ENCODE peak calls at places on chromosomes 11 and 22, in four cellular contexts. U, C, T and E are unnamed samples.
A peak's percentile ranks its signal among the peaks of the same experiment; 100 is the strongest.

GRCh38 chr11:29135504-29135903 is 881.3 kb downstream of the KCNA4 start:
- DNase-seq in U (no peak), C (peak; percentile 80), T (no peak), E (no peak)

GRCh38 chr11:10931761-10932700 is 74.2 kb upstream of the ZBED5 start:
- DNase-seq in U (no peak), C (no peak), T (no peak), E (no peak)

GRCh38 chr22:25822344-25822743 is 80.4 kb downstream of the MYO18B start:
- DNase-seq in U (no peak), C (no peak), T (no peak), E (no peak)

GRCh38 chr11:26698224-26698623 is 23.6 kb downstream of the SLC5A12 start:
- DNase-seq in U (no peak), C (no peak), T (no peak), E (no peak)

GRCh38 chr22:36725366-36726006 is 21.9 kb upstream of the CACNG2 start:
- DNase-seq in U (no peak), C (no peak), T (no peak), E (no peak)

GRCh38 chr11:69170704-69171103 is 15.0 kb downstream of the SMIM38 start:
- DNase-seq in U (no peak), C (no peak), T (no peak), E (no peak)

GRCh38 chr11:32224580-32224979 is 133.7 kb downstream of the RCN1 start:
- DNase-seq in U (no peak), C (no peak), T (no peak), E (no peak)

GRCh38 chr11:91164452-91164822 is 941.6 kb upstream of the CHORDC1 start:
- DNase-seq in U (no peak), C (no peak), T (no peak), E (no peak)

GRCh38 chr11:10385696-10386095 is 69.4 kb upstream of the AMPD3 start:
- DNase-seq in U (peak; percentile 34), C (peak; percentile 49), T (no peak), E (no peak)

GRCh38 chr11:31844351-31844750 is 33.2 kb upstream of the PAX6 start:
- DNase-seq in U (no peak), C (no peak), T (no peak), E (no peak)

GRCh38 chr22:20552450-20552894 is 45.1 kb downstream of the MED15 start:
- DNase-seq in U (peak; percentile 78), C (peak; percentile 42), T (peak; percentile 83), E (peak; percentile 54)

GRCh38 chr22:19056951-19057401 is 65.2 kb downstream of the DGCR2 start:
- DNase-seq in U (no peak), C (no peak), T (no peak), E (no peak)

GRCh38 chr11:68118753-68119448 is 2.3 kb downstream of the CHKA start:
- DNase-seq in U (no peak), C (peak; percentile 38), T (no peak), E (no peak)

GRCh38 chr22:24583972-24584790 is 8.7 kb downstream of the LRRC75B start:
- DNase-seq in U (no peak), C (no peak), T (no peak), E (no peak)

GRCh38 chr11:84249344-84250135 is 963.4 kb upstream of the CCDC90B start:
- DNase-seq in U (no peak), C (no peak), T (no peak), E (no peak)

GRCh38 chr11:120807414-120808150 is 216.3 kb upstream of the TBCEL start:
- DNase-seq in U (no peak), C (peak; percentile 95), T (no peak), E (no peak)

GRCh38 chr22:48138855-48139254 is 1376.4 kb downstream of the TBC1D22A start:
- DNase-seq in U (no peak), C (no peak), T (no peak), E (no peak)

GRCh38 chr11:67452141-67452952 is at the start of gene GPR152:
- DNase-seq in U (no peak), C (no peak), T (no peak), E (no peak)

GRCh38 chr11:88355887-88356286 is 18.4 kb upstream of the CTSC start:
- DNase-seq in U (no peak), C (no peak), T (no peak), E (no peak)

GRCh38 chr11:88354909-88355308 is 17.4 kb upstream of the CTSC start:
- DNase-seq in U (no peak), C (no peak), T (no peak), E (no peak)

GRCh38 chr11:88352139-88352538 is 14.6 kb upstream of the CTSC start:
- DNase-seq in U (no peak), C (peak; percentile 30), T (no peak), E (no peak)

GRCh38 chr11:88353386-88353785 is 15.8 kb upstream of the CTSC start:
- DNase-seq in U (no peak), C (no peak), T (no peak), E (no peak)

GRCh38 chr11:88353835-88354496 is 16.4 kb upstream of the CTSC start:
- DNase-seq in U (no peak), C (no peak), T (no peak), E (no peak)
- H3K27ac ChIP-seq in U (no peak overlapping the region), C (peak overlapping the region; percentile 49), T (no peak overlapping the region), E (no peak overlapping the region)

GRCh38 chr11:17402486-17402885 is 14.0 kb upstream of the KCNJ11 start:
- DNase-seq in U (no peak), C (no peak), T (no peak), E (no peak)
- H3K27ac ChIP-seq in U (no peak overlapping the region), C (no peak overlapping the region), T (no peak overlapping the region), E (no peak overlapping the region)

GRCh38 chr11:72217856-72218745 is 1.5 kb downstream of the FOLR2 start:
- DNase-seq in U (no peak), C (no peak), T (no peak), E (no peak)
- H3K27ac ChIP-seq in U (peak overlapping the region; percentile 15), C (no peak overlapping the region), T (no peak overlapping the region), E (peak overlapping the region; percentile 61)

GRCh38 chr11:61783717-61784505 is 8.5 kb downstream of the TMEM258 start:
- DNase-seq in U (no peak), C (peak; percentile 71), T (no peak), E (no peak)
- H3K27ac ChIP-seq in U (no peak overlapping the region), C (no peak overlapping the region), T (no peak overlapping the region), E (no peak overlapping the region)

DNA sequence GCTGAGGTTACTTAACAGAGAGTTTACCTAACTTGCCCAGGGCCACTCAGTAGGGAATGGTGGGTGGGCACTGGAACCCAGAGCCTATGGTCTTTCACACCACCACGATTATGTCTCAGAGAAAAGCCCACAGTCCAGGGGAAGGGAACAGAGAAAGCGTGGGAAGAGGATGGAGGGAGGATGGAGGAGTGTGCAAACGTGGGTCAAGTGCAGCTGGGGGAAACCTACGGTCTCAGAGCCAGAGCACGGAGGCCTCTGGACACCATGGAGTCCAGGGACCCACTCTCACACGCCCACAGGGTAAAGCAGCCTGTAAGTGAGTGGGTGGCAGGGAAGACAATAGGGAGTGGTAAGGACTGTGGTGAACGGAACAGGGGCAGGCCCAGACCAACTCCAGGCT is 47.3 kb upstream of the SLC35C1 start:
- DNase-seq in U (no peak), C (no peak), T (no peak), E (no peak)
- H3K27ac ChIP-seq in U (no peak overlapping the region), C (no peak overlapping the region), T (no peak overlapping the region), E (no peak overlapping the region)

GRCh38 chr11:125341676-125342075 is 154.4 kb downstream of the FEZ1 start:
- DNase-seq in U (no peak), C (no peak), T (no peak), E (no peak)
- H3K27ac ChIP-seq in U (peak overlapping the region; percentile 83), C (no peak overlapping the region), T (no peak overlapping the region), E (no peak overlapping the region)